ENCODE peak calls at places on chromosomes 2 and 18, in six cellular contexts. One of them, this sample, is unnamed.

GRCh38 chr2:85605406-85606115 is 3.1 kb upstream of the TMEM150A start:
- DNase-seq in spleen: no peak
- DNase-seq in heart left ventricle: no peak
- DNase-seq in body of pancreas: no peak
- DNase-seq in gastrocnemius medialis: no peak
- DNase-seq in GM12891: no peak
- DNase-seq in this sample: no peak

GRCh38 chr2:150944315-150944714 is 317.3 kb downstream of the RBM43 start:
- DNase-seq in spleen: no peak
- DNase-seq in heart left ventricle: no peak
- DNase-seq in body of pancreas: no peak
- DNase-seq in gastrocnemius medialis: no peak
- DNase-seq in GM12891: no peak
- DNase-seq in this sample: no peak

GRCh38 chr2:23591111-23591510 is 206.1 kb downstream of the KLHL29 start:
- DNase-seq in spleen: no peak
- DNase-seq in heart left ventricle: peak; percentile 37
- DNase-seq in body of pancreas: no peak
- DNase-seq in gastrocnemius medialis: no peak
- DNase-seq in GM12891: no peak
- DNase-seq in this sample: no peak

GRCh38 chr2:72084584-72084976 is 63.1 kb downstream of the CYP26B1 start:
- DNase-seq in spleen: no peak
- DNase-seq in heart left ventricle: no peak
- DNase-seq in body of pancreas: no peak
- DNase-seq in gastrocnemius medialis: no peak
- DNase-seq in GM12891: no peak
- DNase-seq in this sample: no peak

GRCh38 chr2:28663359-28663758 is 88.3 kb upstream of the PPP1CB start:
- DNase-seq in spleen: no peak
- DNase-seq in heart left ventricle: no peak
- DNase-seq in body of pancreas: no peak
- DNase-seq in gastrocnemius medialis: no peak
- DNase-seq in GM12891: no peak
- DNase-seq in this sample: no peak

GRCh38 chr2:236546561-236546961 is 23.1 kb upstream of the ACKR3 start:
- DNase-seq in spleen: peak; percentile 85
- DNase-seq in heart left ventricle: no peak
- DNase-seq in body of pancreas: no peak
- DNase-seq in gastrocnemius medialis: no peak
- DNase-seq in GM12891: no peak
- DNase-seq in this sample: no peak

GRCh38 chr2:171411791-171412483 is 21.9 kb downstream of the METTL8 start:
- DNase-seq in spleen: no peak
- DNase-seq in heart left ventricle: no peak
- DNase-seq in body of pancreas: no peak
- DNase-seq in gastrocnemius medialis: no peak
- DNase-seq in GM12891: no peak
- DNase-seq in this sample: no peak

GRCh38 chr2:193331701-193332100 is 1137.0 kb upstream of the TMEFF2 start:
- DNase-seq in spleen: no peak
- DNase-seq in heart left ventricle: no peak
- DNase-seq in body of pancreas: no peak
- DNase-seq in gastrocnemius medialis: no peak
- DNase-seq in GM12891: no peak
- DNase-seq in this sample: no peak

GRCh38 chr18:63762518-63762917 is 12.7 kb upstream of the SERPINB7 start:
- DNase-seq in spleen: no peak
- DNase-seq in heart left ventricle: no peak
- DNase-seq in body of pancreas: no peak
- DNase-seq in gastrocnemius medialis: no peak
- DNase-seq in GM12891: no peak
- DNase-seq in this sample: no peak

GRCh38 chr2:12412898-12413305 is 303.8 kb upstream of the TRIB2 start:
- DNase-seq in spleen: no peak
- DNase-seq in heart left ventricle: no peak
- DNase-seq in body of pancreas: no peak
- DNase-seq in gastrocnemius medialis: no peak
- DNase-seq in GM12891: peak; percentile 25
- DNase-seq in this sample: no peak

GRCh38 chr2:213069531-213069930 is 81.9 kb downstream of the IKZF2 start:
- DNase-seq in spleen: no peak
- DNase-seq in heart left ventricle: no peak
- DNase-seq in body of pancreas: no peak
- DNase-seq in gastrocnemius medialis: no peak
- DNase-seq in GM12891: no peak
- DNase-seq in this sample: no peak

GRCh38 chr18:77323640-77324370 is 74.2 kb downstream of the GALR1 start:
- DNase-seq in spleen: no peak
- DNase-seq in heart left ventricle: no peak
- DNase-seq in body of pancreas: no peak
- DNase-seq in gastrocnemius medialis: no peak
- DNase-seq in GM12891: no peak
- DNase-seq in this sample: no peak

GRCh38 chr18:2104620-2105462 is 466.5 kb downstream of the METTL4 start:
- DNase-seq in spleen: peak; percentile 80
- DNase-seq in heart left ventricle: peak; percentile 68
- DNase-seq in body of pancreas: peak; percentile 61
- DNase-seq in gastrocnemius medialis: no peak
- DNase-seq in GM12891: peak; percentile 19
- DNase-seq in this sample: peak; percentile 21

DNA sequence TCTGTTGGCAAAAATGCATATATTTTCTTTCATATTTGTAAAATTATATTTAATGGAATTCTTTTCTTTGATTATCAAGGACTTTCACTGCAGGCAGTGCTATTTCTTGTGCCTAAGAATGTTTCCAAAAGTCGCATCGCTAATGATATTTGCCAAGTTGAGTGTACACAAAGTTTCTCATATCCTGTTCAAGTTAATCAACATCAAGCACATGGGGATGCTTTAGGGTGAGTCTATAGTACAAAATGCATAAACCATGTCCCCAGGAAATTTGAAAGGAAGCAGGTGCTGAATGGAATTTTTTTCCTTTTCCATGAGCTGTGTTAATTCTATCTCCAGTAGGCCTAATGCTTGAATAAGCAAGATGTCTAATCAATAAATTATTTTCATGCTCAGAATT is 129.7 kb downstream of the GALNT1 start:
- DNase-seq in spleen: no peak
- DNase-seq in heart left ventricle: no peak
- DNase-seq in body of pancreas: no peak
- DNase-seq in gastrocnemius medialis: no peak
- DNase-seq in GM12891: no peak
- DNase-seq in this sample: no peak
- TF ChIP-seq POLR2A in spleen: no peak
- TF ChIP-seq POLR2A in heart left ventricle: no peak
- TF ChIP-seq POLR2A in body of pancreas: no peak
- TF ChIP-seq POLR2A in gastrocnemius medialis: no peak
- TF ChIP-seq POLR2A in GM12891: no peak
- TF ChIP-seq POLR2A in this sample: no peak

GRCh38 chr2:216560695-216561370 is 62.2 kb downstream of the RPL37A start:
- DNase-seq in spleen: no peak
- DNase-seq in heart left ventricle: no peak
- DNase-seq in body of pancreas: no peak
- DNase-seq in gastrocnemius medialis: no peak
- DNase-seq in GM12891: no peak
- DNase-seq in this sample: no peak

GRCh38 chr2:216559625-216560156 is 61.0 kb downstream of the RPL37A start:
- DNase-seq in spleen: no peak
- DNase-seq in heart left ventricle: no peak
- DNase-seq in body of pancreas: no peak
- DNase-seq in gastrocnemius medialis: no peak
- DNase-seq in GM12891: no peak
- DNase-seq in this sample: no peak

GRCh38 chr2:216562689-216563435 is 64.2 kb downstream of the RPL37A start:
- DNase-seq in spleen: no peak
- DNase-seq in heart left ventricle: no peak
- DNase-seq in body of pancreas: no peak
- DNase-seq in gastrocnemius medialis: no peak
- DNase-seq in GM12891: no peak
- DNase-seq in this sample: no peak

GRCh38 chr2:216565946-216566345 is 67.3 kb upstream of the IGFBP2 start:
- DNase-seq in spleen: no peak
- DNase-seq in heart left ventricle: no peak
- DNase-seq in body of pancreas: no peak
- DNase-seq in gastrocnemius medialis: no peak
- DNase-seq in GM12891: no peak
- DNase-seq in this sample: no peak

DNA sequence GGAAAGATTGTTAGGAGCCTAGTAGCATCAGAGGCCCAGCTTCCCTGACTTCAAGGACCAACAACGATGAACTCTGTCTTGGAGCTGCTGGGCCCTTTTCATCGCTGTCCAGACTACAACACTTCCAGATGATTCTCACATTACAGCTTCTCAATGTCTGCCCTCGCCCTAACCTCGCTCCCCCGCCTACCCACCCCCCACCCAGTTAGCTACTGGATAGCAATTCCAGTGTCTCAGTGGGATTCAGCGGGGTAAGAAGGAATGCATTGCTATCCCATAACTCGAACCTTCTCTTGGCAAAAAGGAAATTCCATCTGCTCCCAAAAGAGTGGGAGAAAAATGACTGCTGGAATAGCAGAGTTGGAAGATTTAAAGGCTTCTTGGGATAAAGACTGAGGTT is 65.0 kb downstream of the RPL37A start:
- DNase-seq in spleen: no peak
- DNase-seq in heart left ventricle: no peak
- DNase-seq in body of pancreas: no peak
- DNase-seq in gastrocnemius medialis: no peak
- DNase-seq in GM12891: no peak
- DNase-seq in this sample: no peak
- TF ChIP-seq POLR2A in spleen: no peak
- TF ChIP-seq POLR2A in heart left ventricle: no peak
- TF ChIP-seq POLR2A in body of pancreas: no peak
- TF ChIP-seq POLR2A in gastrocnemius medialis: no peak
- TF ChIP-seq POLR2A in GM12891: no peak
- TF ChIP-seq POLR2A in this sample: no peak

DNA sequence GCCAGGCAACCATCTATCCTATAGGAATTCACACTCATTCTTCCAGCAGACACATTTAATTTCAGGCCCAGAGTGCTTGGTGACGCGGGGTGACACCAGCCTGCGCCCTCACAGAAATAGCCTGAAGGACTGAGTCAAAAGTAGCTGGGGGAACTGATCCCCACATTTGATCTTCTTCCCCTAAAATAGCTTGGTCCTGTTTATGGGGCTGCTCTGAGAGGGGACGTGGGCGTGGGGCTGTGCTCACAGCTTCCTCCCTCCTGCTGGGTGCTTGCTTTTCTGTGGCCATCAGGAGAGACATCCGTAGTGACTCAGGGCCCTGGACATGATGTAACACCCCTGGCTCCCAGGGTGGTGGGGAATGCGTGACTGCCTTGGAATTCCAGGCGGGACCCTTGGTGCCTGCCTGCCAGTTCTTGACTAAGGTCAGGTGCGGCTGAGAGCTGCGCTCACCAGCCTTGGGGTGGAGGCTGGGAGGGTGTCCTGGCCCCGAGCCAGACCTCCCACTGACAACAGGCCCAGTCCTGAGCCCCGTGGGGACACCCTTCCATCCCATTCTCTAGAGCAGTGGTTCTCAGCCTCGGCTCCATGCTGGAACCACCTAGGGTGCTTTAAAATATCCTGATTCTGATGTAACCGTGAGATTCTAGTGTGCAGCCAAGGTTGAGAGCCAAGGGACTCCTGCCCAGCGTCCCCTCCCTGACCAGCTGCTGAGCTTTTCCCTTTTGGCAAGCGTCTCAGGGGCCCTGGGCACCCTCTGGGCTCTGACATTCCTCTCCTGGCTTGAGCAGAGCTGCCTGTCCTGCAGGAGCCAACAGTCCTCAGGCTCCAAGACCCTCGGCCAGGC is 47.4 kb upstream of the SMAD7 start:
- DNase-seq in spleen: peak; percentile 71
- DNase-seq in heart left ventricle: peak; percentile 70
- DNase-seq in body of pancreas: peak; percentile 37
- DNase-seq in gastrocnemius medialis: peak; percentile 69
- DNase-seq in GM12891: no peak
- DNase-seq in this sample: peak; percentile 75
- TF ChIP-seq POLR2A in spleen: no peak
- TF ChIP-seq POLR2A in heart left ventricle: no peak
- TF ChIP-seq POLR2A in body of pancreas: peak; percentile 9
- TF ChIP-seq POLR2A in gastrocnemius medialis: no peak
- TF ChIP-seq POLR2A in GM12891: no peak
- TF ChIP-seq POLR2A in this sample: no peak

GRCh38 chr2:64751286-64752260 is 97.9 kb upstream of the SERTAD2 start:
- DNase-seq in spleen: peak; percentile 100
- DNase-seq in heart left ventricle: no peak
- DNase-seq in body of pancreas: peak; percentile 99
- DNase-seq in gastrocnemius medialis: no peak
- DNase-seq in GM12891: peak; percentile 97
- DNase-seq in this sample: peak; percentile 86
- TF ChIP-seq POLR2A in spleen: peak; percentile 89
- TF ChIP-seq POLR2A in heart left ventricle: peak; percentile 89
- TF ChIP-seq POLR2A in body of pancreas: peak; percentile 93
- TF ChIP-seq POLR2A in gastrocnemius medialis: peak; percentile 71
- TF ChIP-seq POLR2A in GM12891: no peak
- TF ChIP-seq POLR2A in this sample: peak; percentile 60

This sample was measured in H54.